ENCODE peak calls at places on chromosomes 2 and 18, in six cellular contexts. X, N, E, W, D and H are unnamed samples.

GRCh38 chr2:47323009-47323821 is 79.7 kb upstream of the MSH2 start:
- DNase-seq in N (peak), W (peak), X (peak), D (peak), E (peak), H (peak)

GRCh38 chr2:161101406-161101805 is 58.8 kb upstream of the TANK start:
- DNase-seq in N (no peak), E (no peak), W (peak), D (no peak), X (no peak), H (no peak)

GRCh38 chr2:109637749-109638570 is 23.8 kb downstream of the SOWAHC start:
- DNase-seq in E (no peak), D (no peak), X (peak), W (no peak), N (peak), H (no peak)

GRCh38 chr18:56869189-56869777 is 218.1 kb downstream of the WDR7 start:
- DNase-seq in N (peak), D (no peak), W (no peak), X (peak), E (peak), H (no peak)

GRCh38 chr2:62631160-62632085 is 74.1 kb upstream of the EHBP1 start:
- DNase-seq in W (peak), X (no peak), E (no peak), D (no peak), N (no peak), H (no peak)

GRCh38 chr2:143223556-143223955 is 94.3 kb downstream of the ARHGAP15 start:
- DNase-seq in X (no peak), D (no peak), E (no peak), W (no peak), N (no peak), H (no peak)

GRCh38 chr2:26477126-26477910 is 606 bp downstream of the OTOF start:
- DNase-seq in N (no peak), W (peak), D (no peak), E (no peak), X (no peak), H (peak)

GRCh38 chr2:74440005-74440377 is 1.7 kb downstream of the RTKN start:
- DNase-seq in D (no peak), W (peak), E (no peak), N (peak), X (peak), H (peak)

GRCh38 chr2:28439763-28440162 is 47.1 kb downstream of the FOSL2 start:
- DNase-seq in W (no peak), X (no peak), D (no peak), E (no peak), N (no peak), H (peak)

GRCh38 chr18:37176307-37176934 is 347.5 kb downstream of the KIAA1328 start:
- DNase-seq in W (no peak), N (no peak), D (no peak), E (no peak), X (no peak), H (no peak)

GRCh38 chr18:25467226-25468065 is 115.5 kb upstream of the ZNF521 start:
- DNase-seq in D (no peak), E (no peak), X (peak), W (no peak), N (no peak), H (no peak)

GRCh38 chr2:127014630-127015029 is 92.3 kb downstream of the BIN1 start:
- DNase-seq in N (peak), D (no peak), W (no peak), E (no peak), X (peak), H (no peak)

GRCh38 chr18:79402209-79402576 is 6.5 kb downstream of the NFATC1 start:
- DNase-seq in E (no peak), N (no peak), X (no peak), D (no peak), W (no peak), H (no peak)

GRCh38 chr18:40124107-40124506 is 1830.9 kb upstream of the PIK3C3 start:
- DNase-seq in D (no peak), E (no peak), N (no peak), W (no peak), X (peak), H (no peak)

GRCh38 chr2:26946841-26947784 is 23.3 kb upstream of the MAPRE3 start:
- DNase-seq in X (peak), N (peak), W (no peak), D (no peak), E (no peak), H (peak)

GRCh38 chr2:109500910-109501309 is 112.9 kb downstream of the SEPTIN10 start:
- DNase-seq in E (no peak), D (no peak), N (no peak), X (no peak), W (no peak), H (peak)

GRCh38 chr2:234495076-234495800 is 1.6 kb downstream of the ARL4C start:
- DNase-seq in X (peak), N (peak), W (no peak), E (peak), D (no peak), H (peak)

GRCh38 chr2:165114345-165114943 is 89.4 kb downstream of the SCN3A start:
- DNase-seq in N (peak), X (peak), D (no peak), W (no peak), E (no peak), H (no peak)

GRCh38 chr2:118844261-118845004 is 3.0 kb downstream of the EN1 start:
- DNase-seq in D (no peak), X (no peak), W (peak), N (no peak), E (no peak), H (peak)

GRCh38 chr2:23595601-23596251 is 210.7 kb downstream of the KLHL29 start:
- DNase-seq in D (no peak), X (peak), E (no peak), N (no peak), W (peak), H (no peak)